ENCODE peak calls at places on chromosomes 16 and 17, in ten cellular contexts. V is Caco-2; B is CD8-positive, alpha-beta T cell; I is body of pancreas; H is A549; J is endothelial cell; F is astrocyte of the cerebellum; U is BJ; R is fibroblast of mammary gland; D is CD4-positive, alpha-beta T cell. T is an unnamed sample.

GRCh38 chr17:20125724-20126123 is 116.6 kb downstream of the SPECC1 start:
- DNase-seq in J (no peak), H (no peak), D (no peak), U (no peak), V (no peak), I (no peak), B (no peak), R (no peak), F (no peak), T (no peak)

GRCh38 chr17:60525624-60526514 is at the start of gene APPBP2:
- DNase-seq in R (peak), F (peak), B (peak), I (peak), U (no peak), V (peak), D (peak), H (peak), J (peak), T (peak)

GRCh38 chr16:22065252-22065651 is 27.1 kb upstream of the VWA3A start:
- DNase-seq in U (no peak), F (no peak), D (no peak), J (no peak), H (no peak), B (no peak), I (no peak), V (no peak), R (no peak), T (no peak)

GRCh38 chr16:1884155-1884760 is 12.3 kb upstream of the MEIOB start:
- DNase-seq in R (peak), U (no peak), J (no peak), H (peak), F (no peak), B (no peak), I (peak), D (no peak), V (peak), T (no peak)

GRCh38 chr16:13095061-13095460 is 193.7 kb downstream of the SHISA9 start:
- DNase-seq in H (no peak), V (no peak), R (no peak), B (no peak), D (no peak), J (no peak), U (no peak), I (no peak), F (no peak), T (no peak)

GRCh38 chr17:53924530-53925455 is 102.1 kb downstream of the KIF2B start:
- DNase-seq in F (no peak), V (peak), H (peak), B (no peak), D (no peak), R (peak), U (no peak), J (no peak), I (no peak), T (no peak)

GRCh38 chr17:34980681-34981537 is 597 bp downstream of the LIG3 start:
- DNase-seq in B (peak), V (peak), I (peak), F (peak), D (peak), U (no peak), R (peak), J (peak), H (peak), T (peak)

GRCh38 chr16:89375021-89375420 is 115.3 kb downstream of the ANKRD11 start:
- DNase-seq in F (no peak), B (no peak), U (no peak), V (no peak), H (no peak), R (no peak), D (no peak), J (no peak), I (no peak), T (peak)

GRCh38 chr17:12227547-12227946 is 206.9 kb downstream of the MAP2K4 start:
- DNase-seq in R (no peak), H (no peak), D (no peak), V (no peak), B (no peak), U (no peak), J (no peak), I (no peak), F (no peak), T (no peak)

GRCh38 chr17:21029515-21029914 is 13.3 kb downstream of the USP22 start:
- DNase-seq in B (no peak), D (no peak), R (peak), F (no peak), I (no peak), H (no peak), U (no peak), J (no peak), V (no peak), T (no peak)

GRCh38 chr16:2773188-2773968 is 3.7 kb downstream of the ELOB start:
- DNase-seq in I (no peak), R (peak), D (no peak), J (no peak), H (no peak), U (no peak), V (no peak), B (no peak), F (no peak), T (no peak)

GRCh38 chr17:41618341-41619161 is 5.8 kb downstream of the KRT17 start:
- DNase-seq in V (no peak), F (no peak), D (no peak), J (no peak), B (no peak), R (no peak), I (no peak), U (no peak), H (no peak), T (no peak)

GRCh38 chr17:8016632-8017424 is 14.4 kb downstream of the GUCY2D start:
- DNase-seq in D (peak), V (peak), U (no peak), I (peak), H (peak), J (peak), R (peak), F (no peak), B (no peak), T (peak)

DNA sequence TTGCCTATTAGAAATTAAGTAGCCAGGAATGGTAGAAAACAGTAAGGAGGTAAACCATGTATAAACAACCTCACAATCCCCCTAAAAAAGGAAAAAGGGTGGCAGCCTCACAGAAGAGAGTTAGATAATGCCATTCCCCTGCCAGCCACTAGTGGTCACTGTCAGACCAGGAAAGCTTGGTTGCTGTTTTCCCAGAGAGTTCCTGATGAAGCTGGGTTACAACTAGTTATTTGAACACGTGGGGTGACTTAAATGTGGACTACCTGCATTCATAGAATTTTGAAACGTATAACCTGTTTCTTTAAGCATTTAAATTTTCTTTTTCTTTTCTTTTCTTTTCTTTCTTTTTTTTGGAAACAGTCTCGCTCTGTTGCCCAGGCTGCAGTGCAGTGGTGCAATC is 5.8 kb downstream of the GPRC5C start:
- DNase-seq in B (no peak), V (peak), H (peak), U (no peak), I (no peak), R (peak), J (no peak), D (no peak), F (no peak), T (no peak)
- TF ChIP-seq CTCF in B (peak), V (peak), H (peak), U (peak), I (peak), R (peak), J (peak), D (peak), F (peak), T (peak)

GRCh38 chr17:81832608-81833159 is 407 bp downstream of the MCRIP1 start:
- DNase-seq in F (no peak), H (no peak), B (no peak), R (peak), U (no peak), V (no peak), J (no peak), D (no peak), I (no peak), T (peak)

GRCh38 chr17:81833921-81834830 is 674 bp downstream of the PPP1R27 start:
- DNase-seq in D (no peak), R (no peak), B (no peak), F (no peak), I (no peak), V (no peak), J (no peak), H (no peak), U (no peak), T (no peak)

GRCh38 chr17:81831957-81832607 is 1.0 kb downstream of the MCRIP1 start:
- DNase-seq in H (no peak), J (no peak), R (peak), D (peak), F (no peak), U (no peak), I (no peak), B (peak), V (no peak), T (no peak)

GRCh38 chr17:81834831-81835267 is at the start of gene PPP1R27:
- DNase-seq in V (no peak), R (no peak), H (no peak), D (no peak), J (no peak), F (no peak), I (no peak), U (no peak), B (no peak), T (no peak)

GRCh38 chr17:81833160-81833920 is at the start of gene MCRIP1:
- DNase-seq in F (peak), D (peak), J (peak), V (peak), B (peak), U (peak), R (peak), H (peak), I (peak), T (peak)
- TF ChIP-seq CTCF in F (no peak), D (no peak), J (no peak), V (no peak), B (no peak), U (no peak), R (no peak), H (no peak), I (no peak), T (no peak)

GRCh38 chr17:76353599-76354316 is at the start of gene PRPSAP1:
- DNase-seq in B (peak), V (peak), R (peak), F (peak), D (peak), U (no peak), I (peak), J (peak), H (peak), T (peak)
- TF ChIP-seq CTCF in B (peak), V (peak), R (peak), F (peak), D (peak), U (peak), I (peak), J (no peak), H (no peak), T (no peak)

GRCh38 chr17:72602517-72603345 is 481.9 kb downstream of the SOX9 start:
- DNase-seq in I (peak), U (no peak), V (peak), D (no peak), J (no peak), R (peak), F (no peak), H (peak), B (no peak), T (no peak)
- TF ChIP-seq CTCF in I (peak), U (peak), V (no peak), D (no peak), J (no peak), R (peak), F (peak), H (no peak), B (no peak), T (no peak)

DNA sequence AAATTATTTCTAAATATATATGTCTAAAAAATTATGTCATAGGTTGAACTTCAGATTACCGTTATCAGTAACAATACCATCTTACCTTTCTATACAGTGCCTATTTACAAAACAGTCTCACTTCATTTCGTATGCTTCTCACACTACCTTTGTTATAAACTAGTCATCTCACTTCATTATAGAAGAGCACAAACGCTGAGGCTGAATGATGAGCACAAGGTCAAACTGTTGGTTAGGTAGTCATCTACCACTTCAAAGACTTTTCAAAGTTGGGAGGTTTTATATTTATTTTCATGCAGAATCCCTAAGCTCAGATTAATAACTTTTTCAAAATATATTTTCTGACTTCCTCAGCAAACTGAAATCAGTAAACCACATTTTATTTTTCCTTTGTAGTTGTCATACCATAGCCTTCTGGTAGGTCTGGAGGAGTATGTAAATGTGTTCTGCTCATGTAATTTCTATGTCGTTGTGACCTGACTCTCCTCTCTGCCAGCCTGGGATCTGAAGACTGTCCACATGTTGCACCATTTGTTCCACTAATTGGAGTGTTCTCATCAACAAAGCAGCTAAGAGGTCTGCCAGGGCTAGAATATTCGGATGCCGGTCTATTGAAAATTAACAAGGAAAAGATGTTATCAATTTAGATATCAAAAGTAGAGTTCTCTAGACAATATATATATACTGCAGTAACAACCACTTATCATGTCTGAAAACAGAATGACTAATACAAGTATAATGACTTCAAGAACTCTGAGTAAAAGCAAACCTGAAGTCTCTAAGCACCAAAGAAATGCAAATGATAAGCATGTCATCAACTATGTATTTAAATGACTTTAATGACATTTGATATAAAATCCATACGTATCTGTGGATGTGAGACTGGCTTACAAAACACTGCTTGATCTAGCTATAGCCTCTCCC is 73.9 kb downstream of the CEP95 start:
- DNase-seq in V (no peak), B (no peak), D (no peak), I (no peak), U (no peak), J (no peak), F (no peak), H (no peak), R (peak), T (no peak)
- TF ChIP-seq CTCF in V (no peak), B (no peak), D (no peak), I (no peak), U (no peak), J (no peak), F (no peak), H (no peak), R (no peak), T (no peak)

DNA sequence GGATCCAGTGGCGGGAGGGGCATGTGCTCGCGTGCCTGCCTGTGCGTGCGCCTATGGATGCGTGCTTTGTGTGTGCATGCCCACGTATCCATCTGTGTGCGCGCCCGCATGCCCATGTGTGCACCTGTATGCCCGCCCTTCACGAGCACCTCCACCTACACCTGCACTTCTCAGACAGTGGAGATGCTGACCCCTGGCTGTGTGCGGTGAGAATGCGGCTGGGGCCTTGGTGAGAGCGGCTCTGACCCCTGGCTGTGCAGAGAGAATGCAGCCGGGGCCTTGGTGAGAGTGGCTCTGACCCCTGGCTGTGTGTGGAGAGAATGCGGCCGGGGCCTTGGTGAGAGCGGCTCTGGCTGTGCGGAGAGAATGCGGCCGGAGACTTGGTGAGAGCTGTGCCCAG is 33.9 kb downstream of the AXIN1 start:
- DNase-seq in J (peak), D (no peak), B (no peak), R (no peak), V (peak), U (no peak), F (no peak), I (no peak), H (peak), T (no peak)
- TF ChIP-seq CTCF in J (no peak), D (no peak), B (no peak), R (no peak), V (peak), U (peak), F (peak), I (no peak), H (no peak), T (peak)

GRCh38 chr16:67180166-67180565 is 3.6 kb downstream of the MATCAP1 start:
- DNase-seq in V (no peak), D (no peak), J (no peak), B (no peak), I (no peak), H (no peak), U (no peak), F (no peak), R (no peak), T (no peak)

GRCh38 chr16:67181346-67181745 is 2.4 kb downstream of the MATCAP1 start:
- DNase-seq in U (no peak), I (no peak), D (no peak), F (peak), B (no peak), J (no peak), V (no peak), R (peak), H (no peak), T (no peak)

GRCh38 chr16:67177743-67178699 is 5.7 kb downstream of the MATCAP1 start:
- DNase-seq in D (peak), I (peak), U (no peak), V (peak), H (peak), B (no peak), J (no peak), R (peak), F (no peak), T (no peak)

GRCh38 chr16:67182288-67182687 is 1.5 kb downstream of the MATCAP1 start:
- DNase-seq in I (no peak), R (no peak), J (no peak), B (no peak), F (no peak), H (no peak), U (no peak), V (no peak), D (no peak), T (no peak)

DNA sequence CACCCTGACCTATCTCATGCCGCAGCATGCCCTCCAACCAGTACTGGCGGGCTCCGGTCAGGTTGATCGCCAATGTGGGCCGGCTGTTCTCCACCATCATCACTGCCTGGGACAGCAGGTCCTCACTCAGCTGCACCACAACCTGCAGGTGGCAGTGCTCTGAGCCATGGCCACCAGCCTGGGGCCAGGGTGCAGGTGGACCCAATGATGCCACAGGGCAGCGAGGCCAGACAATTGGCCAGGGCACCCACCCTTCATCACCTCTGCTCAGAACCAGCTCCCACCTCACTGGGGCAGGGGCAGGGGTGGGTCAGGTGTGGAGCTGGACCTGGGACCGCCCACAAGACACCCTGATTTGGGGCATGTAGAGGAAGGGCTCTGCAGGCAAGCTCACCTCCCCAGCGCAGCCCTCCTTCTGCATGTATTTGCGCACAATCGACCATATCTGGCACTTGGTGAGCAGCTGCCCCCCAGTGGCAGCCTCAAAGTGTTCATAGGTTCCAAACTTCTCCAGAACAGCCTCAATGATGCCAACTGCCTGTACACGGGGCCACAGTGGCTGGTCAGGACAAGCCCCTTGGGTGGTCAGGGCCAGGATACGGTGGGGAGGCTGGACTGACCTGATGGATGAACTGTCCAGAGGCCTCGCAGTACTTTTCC is 4.2 kb downstream of the MATCAP1 start:
- DNase-seq in I (no peak), J (no peak), F (no peak), U (no peak), D (no peak), V (no peak), H (peak), B (no peak), R (no peak), T (no peak)
- TF ChIP-seq CTCF in I (no peak), J (no peak), F (no peak), U (no peak), D (no peak), V (no peak), H (peak), B (no peak), R (peak), T (no peak)

GRCh38 chr17:67021196-67021595 is 23.2 kb upstream of the CACNG1 start:
- DNase-seq in R (no peak), U (no peak), H (no peak), J (no peak), V (no peak), F (no peak), D (no peak), I (no peak), B (no peak), T (no peak)

GRCh38 chr17:67019126-67019507 is 25.2 kb upstream of the CACNG1 start:
- DNase-seq in H (no peak), V (no peak), R (no peak), B (no peak), J (no peak), F (no peak), D (no peak), U (no peak), I (no peak), T (no peak)

GRCh38 chr17:67019809-67020208 is 24.5 kb upstream of the CACNG1 start:
- DNase-seq in F (no peak), I (no peak), J (no peak), V (no peak), D (no peak), B (no peak), R (no peak), H (no peak), U (no peak), T (no peak)

GRCh38 chr17:67021718-67022450 is 22.5 kb upstream of the CACNG1 start:
- DNase-seq in R (no peak), D (no peak), J (no peak), I (no peak), B (no peak), V (no peak), U (no peak), H (no peak), F (no peak), T (no peak)

GRCh38 chr17:67020293-67020766 is 24.0 kb upstream of the CACNG1 start:
- DNase-seq in H (no peak), B (no peak), D (no peak), J (no peak), I (no peak), R (no peak), V (no peak), F (no peak), U (no peak), T (no peak)
- TF ChIP-seq CTCF in H (no peak), B (no peak), D (no peak), J (no peak), I (no peak), R (no peak), V (no peak), F (no peak), U (no peak), T (no peak)